ENCODE peak calls at places on chromosomes 11 and 22, in eight cellular contexts. One of them, this sample, is unnamed.

GRCh38 chr11:27423125-27423524 is 49.5 kb downstream of the LGR4 start:
- DNase-seq in iris pigment epithelial cell: peak
- DNase-seq in stimulated activated CD8-positive, alpha-beta memory T cell treated with anti-CD3 and anti-CD28 coated beads, Interleukin-15, amount 100 ng/mL, for 1 hour: no peak
- DNase-seq in astrocyte of the cerebellum: no peak
- DNase-seq in activated CD8-positive, alpha-beta T cell treated with anti-CD3 and anti-CD28 coated beads, Interleukin-2, amount 10 ng/mL, durations not matched to agents 7 days and 5 days: no peak
- DNase-seq in myocyte: peak
- DNase-seq in activated T-cell treated with anti-CD3 and anti-CD28 coated beads, Interleukin-2, amount 50 U/mL, for 48 hours: no peak
- DNase-seq in RPMI7951: peak
- DNase-seq in this sample: no peak

GRCh38 chr11:31806186-31806943 is 4.8 kb downstream of the PAX6 start:
- DNase-seq in iris pigment epithelial cell: no peak
- DNase-seq in RPMI7951: no peak
- DNase-seq in activated T-cell treated with anti-CD3 and anti-CD28 coated beads, Interleukin-2, amount 50 U/mL, for 48 hours: no peak
- DNase-seq in astrocyte of the cerebellum: no peak
- DNase-seq in stimulated activated CD8-positive, alpha-beta memory T cell treated with anti-CD3 and anti-CD28 coated beads, Interleukin-15, amount 100 ng/mL, for 1 hour: no peak
- DNase-seq in activated CD8-positive, alpha-beta T cell treated with anti-CD3 and anti-CD28 coated beads, Interleukin-2, amount 10 ng/mL, durations not matched to agents 7 days and 5 days: no peak
- DNase-seq in myocyte: no peak
- DNase-seq in this sample: no peak

GRCh38 chr11:95788921-95789505 is 569 bp downstream of the FAM76B start:
- DNase-seq in iris pigment epithelial cell: peak
- DNase-seq in RPMI7951: peak
- DNase-seq in activated T-cell treated with anti-CD3 and anti-CD28 coated beads, Interleukin-2, amount 50 U/mL, for 48 hours: no peak
- DNase-seq in myocyte: peak
- DNase-seq in activated CD8-positive, alpha-beta T cell treated with anti-CD3 and anti-CD28 coated beads, Interleukin-2, amount 10 ng/mL, durations not matched to agents 7 days and 5 days: peak
- DNase-seq in astrocyte of the cerebellum: peak
- DNase-seq in stimulated activated CD8-positive, alpha-beta memory T cell treated with anti-CD3 and anti-CD28 coated beads, Interleukin-15, amount 100 ng/mL, for 1 hour: peak
- DNase-seq in this sample: peak

GRCh38 chr22:19612866-19613572 is 88.8 kb upstream of the CLDN5 start:
- DNase-seq in stimulated activated CD8-positive, alpha-beta memory T cell treated with anti-CD3 and anti-CD28 coated beads, Interleukin-15, amount 100 ng/mL, for 1 hour: no peak
- DNase-seq in iris pigment epithelial cell: no peak
- DNase-seq in RPMI7951: no peak
- DNase-seq in astrocyte of the cerebellum: no peak
- DNase-seq in activated CD8-positive, alpha-beta T cell treated with anti-CD3 and anti-CD28 coated beads, Interleukin-2, amount 10 ng/mL, durations not matched to agents 7 days and 5 days: no peak
- DNase-seq in myocyte: no peak
- DNase-seq in activated T-cell treated with anti-CD3 and anti-CD28 coated beads, Interleukin-2, amount 50 U/mL, for 48 hours: no peak
- DNase-seq in this sample: no peak

GRCh38 chr22:23176645-23177027 is 3.7 kb upstream of the BCR start:
- DNase-seq in activated CD8-positive, alpha-beta T cell treated with anti-CD3 and anti-CD28 coated beads, Interleukin-2, amount 10 ng/mL, durations not matched to agents 7 days and 5 days: no peak
- DNase-seq in activated T-cell treated with anti-CD3 and anti-CD28 coated beads, Interleukin-2, amount 50 U/mL, for 48 hours: no peak
- DNase-seq in stimulated activated CD8-positive, alpha-beta memory T cell treated with anti-CD3 and anti-CD28 coated beads, Interleukin-15, amount 100 ng/mL, for 1 hour: no peak
- DNase-seq in astrocyte of the cerebellum: no peak
- DNase-seq in RPMI7951: no peak
- DNase-seq in myocyte: no peak
- DNase-seq in iris pigment epithelial cell: no peak
- DNase-seq in this sample: no peak

GRCh38 chr11:73055002-73055401 is 87.1 kb downstream of the FCHSD2 start:
- DNase-seq in myocyte: no peak
- DNase-seq in stimulated activated CD8-positive, alpha-beta memory T cell treated with anti-CD3 and anti-CD28 coated beads, Interleukin-15, amount 100 ng/mL, for 1 hour: no peak
- DNase-seq in activated CD8-positive, alpha-beta T cell treated with anti-CD3 and anti-CD28 coated beads, Interleukin-2, amount 10 ng/mL, durations not matched to agents 7 days and 5 days: no peak
- DNase-seq in activated T-cell treated with anti-CD3 and anti-CD28 coated beads, Interleukin-2, amount 50 U/mL, for 48 hours: no peak
- DNase-seq in iris pigment epithelial cell: no peak
- DNase-seq in RPMI7951: no peak
- DNase-seq in astrocyte of the cerebellum: no peak
- DNase-seq in this sample: no peak

GRCh38 chr11:130103296-130103814 is 33.7 kb downstream of the APLP2 start:
- DNase-seq in activated T-cell treated with anti-CD3 and anti-CD28 coated beads, Interleukin-2, amount 50 U/mL, for 48 hours: no peak
- DNase-seq in stimulated activated CD8-positive, alpha-beta memory T cell treated with anti-CD3 and anti-CD28 coated beads, Interleukin-15, amount 100 ng/mL, for 1 hour: no peak
- DNase-seq in myocyte: peak
- DNase-seq in iris pigment epithelial cell: peak
- DNase-seq in astrocyte of the cerebellum: peak
- DNase-seq in activated CD8-positive, alpha-beta T cell treated with anti-CD3 and anti-CD28 coated beads, Interleukin-2, amount 10 ng/mL, durations not matched to agents 7 days and 5 days: no peak
- DNase-seq in RPMI7951: peak
- DNase-seq in this sample: no peak

GRCh38 chr11:118922745-118923627 is 2.7 kb downstream of the BCL9L start:
- DNase-seq in activated T-cell treated with anti-CD3 and anti-CD28 coated beads, Interleukin-2, amount 50 U/mL, for 48 hours: no peak
- DNase-seq in myocyte: no peak
- DNase-seq in RPMI7951: no peak
- DNase-seq in stimulated activated CD8-positive, alpha-beta memory T cell treated with anti-CD3 and anti-CD28 coated beads, Interleukin-15, amount 100 ng/mL, for 1 hour: no peak
- DNase-seq in activated CD8-positive, alpha-beta T cell treated with anti-CD3 and anti-CD28 coated beads, Interleukin-2, amount 10 ng/mL, durations not matched to agents 7 days and 5 days: no peak
- DNase-seq in iris pigment epithelial cell: no peak
- DNase-seq in astrocyte of the cerebellum: no peak
- DNase-seq in this sample: no peak

GRCh38 chr22:41619979-41620645 is 731 bp downstream of the DESI1 start:
- DNase-seq in RPMI7951: peak
- DNase-seq in stimulated activated CD8-positive, alpha-beta memory T cell treated with anti-CD3 and anti-CD28 coated beads, Interleukin-15, amount 100 ng/mL, for 1 hour: no peak
- DNase-seq in myocyte: peak
- DNase-seq in activated CD8-positive, alpha-beta T cell treated with anti-CD3 and anti-CD28 coated beads, Interleukin-2, amount 10 ng/mL, durations not matched to agents 7 days and 5 days: peak
- DNase-seq in activated T-cell treated with anti-CD3 and anti-CD28 coated beads, Interleukin-2, amount 50 U/mL, for 48 hours: peak
- DNase-seq in astrocyte of the cerebellum: no peak
- DNase-seq in iris pigment epithelial cell: peak
- DNase-seq in this sample: peak

GRCh38 chr11:8768625-8769333 is 86.2 kb downstream of the RPL27A start:
- DNase-seq in myocyte: peak
- DNase-seq in stimulated activated CD8-positive, alpha-beta memory T cell treated with anti-CD3 and anti-CD28 coated beads, Interleukin-15, amount 100 ng/mL, for 1 hour: no peak
- DNase-seq in astrocyte of the cerebellum: no peak
- DNase-seq in RPMI7951: peak
- DNase-seq in activated CD8-positive, alpha-beta T cell treated with anti-CD3 and anti-CD28 coated beads, Interleukin-2, amount 10 ng/mL, durations not matched to agents 7 days and 5 days: no peak
- DNase-seq in activated T-cell treated with anti-CD3 and anti-CD28 coated beads, Interleukin-2, amount 50 U/mL, for 48 hours: no peak
- DNase-seq in iris pigment epithelial cell: peak
- DNase-seq in this sample: no peak

GRCh38 chr11:15236514-15236913 is 121.8 kb downstream of the INSC start:
- DNase-seq in iris pigment epithelial cell: no peak
- DNase-seq in activated CD8-positive, alpha-beta T cell treated with anti-CD3 and anti-CD28 coated beads, Interleukin-2, amount 10 ng/mL, durations not matched to agents 7 days and 5 days: no peak
- DNase-seq in RPMI7951: no peak
- DNase-seq in stimulated activated CD8-positive, alpha-beta memory T cell treated with anti-CD3 and anti-CD28 coated beads, Interleukin-15, amount 100 ng/mL, for 1 hour: no peak
- DNase-seq in activated T-cell treated with anti-CD3 and anti-CD28 coated beads, Interleukin-2, amount 50 U/mL, for 48 hours: no peak
- DNase-seq in astrocyte of the cerebellum: no peak
- DNase-seq in myocyte: no peak
- DNase-seq in this sample: no peak

GRCh38 chr11:45899448-45900174 is 7.5 kb downstream of the FREY1 start:
- DNase-seq in iris pigment epithelial cell: peak
- DNase-seq in astrocyte of the cerebellum: peak
- DNase-seq in activated T-cell treated with anti-CD3 and anti-CD28 coated beads, Interleukin-2, amount 50 U/mL, for 48 hours: peak
- DNase-seq in activated CD8-positive, alpha-beta T cell treated with anti-CD3 and anti-CD28 coated beads, Interleukin-2, amount 10 ng/mL, durations not matched to agents 7 days and 5 days: peak
- DNase-seq in myocyte: peak
- DNase-seq in RPMI7951: peak
- DNase-seq in stimulated activated CD8-positive, alpha-beta memory T cell treated with anti-CD3 and anti-CD28 coated beads, Interleukin-15, amount 100 ng/mL, for 1 hour: peak
- DNase-seq in this sample: peak

GRCh38 chr11:8286886-8287285 is 23.2 kb upstream of the LMO1 start:
- DNase-seq in RPMI7951: no peak
- DNase-seq in iris pigment epithelial cell: no peak
- DNase-seq in activated T-cell treated with anti-CD3 and anti-CD28 coated beads, Interleukin-2, amount 50 U/mL, for 48 hours: no peak
- DNase-seq in myocyte: no peak
- DNase-seq in astrocyte of the cerebellum: no peak
- DNase-seq in stimulated activated CD8-positive, alpha-beta memory T cell treated with anti-CD3 and anti-CD28 coated beads, Interleukin-15, amount 100 ng/mL, for 1 hour: no peak
- DNase-seq in activated CD8-positive, alpha-beta T cell treated with anti-CD3 and anti-CD28 coated beads, Interleukin-2, amount 10 ng/mL, durations not matched to agents 7 days and 5 days: no peak
- DNase-seq in this sample: no peak

GRCh38 chr11:102599642-102600261 is 25.4 kb downstream of the MMP20 start:
- DNase-seq in astrocyte of the cerebellum: peak
- DNase-seq in iris pigment epithelial cell: peak
- DNase-seq in activated CD8-positive, alpha-beta T cell treated with anti-CD3 and anti-CD28 coated beads, Interleukin-2, amount 10 ng/mL, durations not matched to agents 7 days and 5 days: no peak
- DNase-seq in stimulated activated CD8-positive, alpha-beta memory T cell treated with anti-CD3 and anti-CD28 coated beads, Interleukin-15, amount 100 ng/mL, for 1 hour: no peak
- DNase-seq in myocyte: peak
- DNase-seq in activated T-cell treated with anti-CD3 and anti-CD28 coated beads, Interleukin-2, amount 50 U/mL, for 48 hours: no peak
- DNase-seq in RPMI7951: peak
- DNase-seq in this sample: no peak

GRCh38 chr22:25057013-25057881 is 104.7 kb downstream of the KIAA1671 start:
- DNase-seq in astrocyte of the cerebellum: peak
- DNase-seq in iris pigment epithelial cell: peak
- DNase-seq in RPMI7951: peak
- DNase-seq in activated T-cell treated with anti-CD3 and anti-CD28 coated beads, Interleukin-2, amount 50 U/mL, for 48 hours: peak
- DNase-seq in activated CD8-positive, alpha-beta T cell treated with anti-CD3 and anti-CD28 coated beads, Interleukin-2, amount 10 ng/mL, durations not matched to agents 7 days and 5 days: peak
- DNase-seq in stimulated activated CD8-positive, alpha-beta memory T cell treated with anti-CD3 and anti-CD28 coated beads, Interleukin-15, amount 100 ng/mL, for 1 hour: peak
- DNase-seq in myocyte: peak
- DNase-seq in this sample: peak

GRCh38 chr22:31954535-31955326 is 10.4 kb downstream of the YWHAH start:
- DNase-seq in activated T-cell treated with anti-CD3 and anti-CD28 coated beads, Interleukin-2, amount 50 U/mL, for 48 hours: no peak
- DNase-seq in iris pigment epithelial cell: no peak
- DNase-seq in stimulated activated CD8-positive, alpha-beta memory T cell treated with anti-CD3 and anti-CD28 coated beads, Interleukin-15, amount 100 ng/mL, for 1 hour: no peak
- DNase-seq in activated CD8-positive, alpha-beta T cell treated with anti-CD3 and anti-CD28 coated beads, Interleukin-2, amount 10 ng/mL, durations not matched to agents 7 days and 5 days: no peak
- DNase-seq in myocyte: no peak
- DNase-seq in RPMI7951: peak
- DNase-seq in astrocyte of the cerebellum: no peak
- DNase-seq in this sample: no peak

GRCh38 chr11:61769169-61769920 is 16.9 kb downstream of the MYRF start:
- DNase-seq in astrocyte of the cerebellum: no peak
- DNase-seq in stimulated activated CD8-positive, alpha-beta memory T cell treated with anti-CD3 and anti-CD28 coated beads, Interleukin-15, amount 100 ng/mL, for 1 hour: no peak
- DNase-seq in activated CD8-positive, alpha-beta T cell treated with anti-CD3 and anti-CD28 coated beads, Interleukin-2, amount 10 ng/mL, durations not matched to agents 7 days and 5 days: no peak
- DNase-seq in myocyte: no peak
- DNase-seq in RPMI7951: no peak
- DNase-seq in activated T-cell treated with anti-CD3 and anti-CD28 coated beads, Interleukin-2, amount 50 U/mL, for 48 hours: no peak
- DNase-seq in iris pigment epithelial cell: peak
- DNase-seq in this sample: no peak

GRCh38 chr11:120017582-120017981 is 120.3 kb downstream of the TRIM29 start:
- DNase-seq in iris pigment epithelial cell: no peak
- DNase-seq in activated T-cell treated with anti-CD3 and anti-CD28 coated beads, Interleukin-2, amount 50 U/mL, for 48 hours: no peak
- DNase-seq in myocyte: no peak
- DNase-seq in RPMI7951: no peak
- DNase-seq in stimulated activated CD8-positive, alpha-beta memory T cell treated with anti-CD3 and anti-CD28 coated beads, Interleukin-15, amount 100 ng/mL, for 1 hour: no peak
- DNase-seq in activated CD8-positive, alpha-beta T cell treated with anti-CD3 and anti-CD28 coated beads, Interleukin-2, amount 10 ng/mL, durations not matched to agents 7 days and 5 days: no peak
- DNase-seq in astrocyte of the cerebellum: no peak
- DNase-seq in this sample: no peak

GRCh38 chr11:128621491-128622136 is 34.3 kb upstream of the ETS1 start:
- DNase-seq in astrocyte of the cerebellum: no peak
- DNase-seq in iris pigment epithelial cell: peak
- DNase-seq in myocyte: peak
- DNase-seq in activated CD8-positive, alpha-beta T cell treated with anti-CD3 and anti-CD28 coated beads, Interleukin-2, amount 10 ng/mL, durations not matched to agents 7 days and 5 days: no peak
- DNase-seq in RPMI7951: peak
- DNase-seq in activated T-cell treated with anti-CD3 and anti-CD28 coated beads, Interleukin-2, amount 50 U/mL, for 48 hours: no peak
- DNase-seq in stimulated activated CD8-positive, alpha-beta memory T cell treated with anti-CD3 and anti-CD28 coated beads, Interleukin-15, amount 100 ng/mL, for 1 hour: no peak
- DNase-seq in this sample: no peak

GRCh38 chr11:11691296-11692141 is 69.7 kb upstream of the GALNT18 start:
- DNase-seq in myocyte: no peak
- DNase-seq in activated CD8-positive, alpha-beta T cell treated with anti-CD3 and anti-CD28 coated beads, Interleukin-2, amount 10 ng/mL, durations not matched to agents 7 days and 5 days: no peak
- DNase-seq in activated T-cell treated with anti-CD3 and anti-CD28 coated beads, Interleukin-2, amount 50 U/mL, for 48 hours: no peak
- DNase-seq in astrocyte of the cerebellum: no peak
- DNase-seq in RPMI7951: no peak
- DNase-seq in iris pigment epithelial cell: no peak
- DNase-seq in stimulated activated CD8-positive, alpha-beta memory T cell treated with anti-CD3 and anti-CD28 coated beads, Interleukin-15, amount 100 ng/mL, for 1 hour: no peak
- DNase-seq in this sample: no peak

GRCh38 chr11:42770444-42771065 is 541.2 kb upstream of the API5 start:
- DNase-seq in RPMI7951: no peak
- DNase-seq in activated CD8-positive, alpha-beta T cell treated with anti-CD3 and anti-CD28 coated beads, Interleukin-2, amount 10 ng/mL, durations not matched to agents 7 days and 5 days: no peak
- DNase-seq in activated T-cell treated with anti-CD3 and anti-CD28 coated beads, Interleukin-2, amount 50 U/mL, for 48 hours: no peak
- DNase-seq in myocyte: no peak
- DNase-seq in astrocyte of the cerebellum: no peak
- DNase-seq in iris pigment epithelial cell: peak
- DNase-seq in stimulated activated CD8-positive, alpha-beta memory T cell treated with anti-CD3 and anti-CD28 coated beads, Interleukin-15, amount 100 ng/mL, for 1 hour: no peak
- DNase-seq in this sample: no peak

GRCh38 chr22:50581031-50581949 is 1.4 kb downstream of the CHKB start:
- DNase-seq in astrocyte of the cerebellum: no peak
- DNase-seq in activated T-cell treated with anti-CD3 and anti-CD28 coated beads, Interleukin-2, amount 50 U/mL, for 48 hours: no peak
- DNase-seq in activated CD8-positive, alpha-beta T cell treated with anti-CD3 and anti-CD28 coated beads, Interleukin-2, amount 10 ng/mL, durations not matched to agents 7 days and 5 days: no peak
- DNase-seq in iris pigment epithelial cell: no peak
- DNase-seq in myocyte: no peak
- DNase-seq in stimulated activated CD8-positive, alpha-beta memory T cell treated with anti-CD3 and anti-CD28 coated beads, Interleukin-15, amount 100 ng/mL, for 1 hour: no peak
- DNase-seq in RPMI7951: no peak
- DNase-seq in this sample: no peak

GRCh38 chr11:3231851-3232744 is at the start of gene MRGPRE:
- DNase-seq in astrocyte of the cerebellum: no peak
- DNase-seq in stimulated activated CD8-positive, alpha-beta memory T cell treated with anti-CD3 and anti-CD28 coated beads, Interleukin-15, amount 100 ng/mL, for 1 hour: no peak
- DNase-seq in myocyte: peak
- DNase-seq in iris pigment epithelial cell: no peak
- DNase-seq in activated T-cell treated with anti-CD3 and anti-CD28 coated beads, Interleukin-2, amount 50 U/mL, for 48 hours: no peak
- DNase-seq in activated CD8-positive, alpha-beta T cell treated with anti-CD3 and anti-CD28 coated beads, Interleukin-2, amount 10 ng/mL, durations not matched to agents 7 days and 5 days: no peak
- DNase-seq in RPMI7951: no peak
- DNase-seq in this sample: no peak

GRCh38 chr11:117538256-117538655 is 210.6 kb downstream of the CEP164 start:
- DNase-seq in RPMI7951: no peak
- DNase-seq in activated CD8-positive, alpha-beta T cell treated with anti-CD3 and anti-CD28 coated beads, Interleukin-2, amount 10 ng/mL, durations not matched to agents 7 days and 5 days: no peak
- DNase-seq in myocyte: no peak
- DNase-seq in stimulated activated CD8-positive, alpha-beta memory T cell treated with anti-CD3 and anti-CD28 coated beads, Interleukin-15, amount 100 ng/mL, for 1 hour: no peak
- DNase-seq in astrocyte of the cerebellum: no peak
- DNase-seq in iris pigment epithelial cell: no peak
- DNase-seq in activated T-cell treated with anti-CD3 and anti-CD28 coated beads, Interleukin-2, amount 50 U/mL, for 48 hours: no peak
- DNase-seq in this sample: no peak

GRCh38 chr11:937853-938261 is 12.2 kb downstream of the AP2A2 start:
- DNase-seq in activated CD8-positive, alpha-beta T cell treated with anti-CD3 and anti-CD28 coated beads, Interleukin-2, amount 10 ng/mL, durations not matched to agents 7 days and 5 days: no peak
- DNase-seq in myocyte: no peak
- DNase-seq in activated T-cell treated with anti-CD3 and anti-CD28 coated beads, Interleukin-2, amount 50 U/mL, for 48 hours: no peak
- DNase-seq in iris pigment epithelial cell: no peak
- DNase-seq in astrocyte of the cerebellum: no peak
- DNase-seq in RPMI7951: no peak
- DNase-seq in stimulated activated CD8-positive, alpha-beta memory T cell treated with anti-CD3 and anti-CD28 coated beads, Interleukin-15, amount 100 ng/mL, for 1 hour: no peak
- DNase-seq in this sample: no peak

GRCh38 chr11:11502303-11502828 is 119.4 kb downstream of the GALNT18 start:
- DNase-seq in myocyte: no peak
- DNase-seq in activated T-cell treated with anti-CD3 and anti-CD28 coated beads, Interleukin-2, amount 50 U/mL, for 48 hours: no peak
- DNase-seq in astrocyte of the cerebellum: no peak
- DNase-seq in stimulated activated CD8-positive, alpha-beta memory T cell treated with anti-CD3 and anti-CD28 coated beads, Interleukin-15, amount 100 ng/mL, for 1 hour: no peak
- DNase-seq in activated CD8-positive, alpha-beta T cell treated with anti-CD3 and anti-CD28 coated beads, Interleukin-2, amount 10 ng/mL, durations not matched to agents 7 days and 5 days: no peak
- DNase-seq in RPMI7951: no peak
- DNase-seq in iris pigment epithelial cell: no peak
- DNase-seq in this sample: no peak

GRCh38 chr11:96054870-96055705 is 131.2 kb upstream of the MTMR2 start:
- DNase-seq in astrocyte of the cerebellum: no peak
- DNase-seq in activated CD8-positive, alpha-beta T cell treated with anti-CD3 and anti-CD28 coated beads, Interleukin-2, amount 10 ng/mL, durations not matched to agents 7 days and 5 days: no peak
- DNase-seq in RPMI7951: peak
- DNase-seq in iris pigment epithelial cell: peak
- DNase-seq in myocyte: peak
- DNase-seq in stimulated activated CD8-positive, alpha-beta memory T cell treated with anti-CD3 and anti-CD28 coated beads, Interleukin-15, amount 100 ng/mL, for 1 hour: no peak
- DNase-seq in activated T-cell treated with anti-CD3 and anti-CD28 coated beads, Interleukin-2, amount 50 U/mL, for 48 hours: no peak
- DNase-seq in this sample: no peak

GRCh38 chr11:84899740-84900139 is 727.4 kb downstream of the DLG2 start:
- DNase-seq in RPMI7951: peak
- DNase-seq in astrocyte of the cerebellum: no peak
- DNase-seq in activated T-cell treated with anti-CD3 and anti-CD28 coated beads, Interleukin-2, amount 50 U/mL, for 48 hours: no peak
- DNase-seq in stimulated activated CD8-positive, alpha-beta memory T cell treated with anti-CD3 and anti-CD28 coated beads, Interleukin-15, amount 100 ng/mL, for 1 hour: no peak
- DNase-seq in myocyte: no peak
- DNase-seq in iris pigment epithelial cell: peak
- DNase-seq in activated CD8-positive, alpha-beta T cell treated with anti-CD3 and anti-CD28 coated beads, Interleukin-2, amount 10 ng/mL, durations not matched to agents 7 days and 5 days: no peak
- DNase-seq in this sample: no peak

GRCh38 chr22:48577014-48577690 is 1250.5 kb downstream of the BRD1 start:
- DNase-seq in astrocyte of the cerebellum: no peak
- DNase-seq in stimulated activated CD8-positive, alpha-beta memory T cell treated with anti-CD3 and anti-CD28 coated beads, Interleukin-15, amount 100 ng/mL, for 1 hour: no peak
- DNase-seq in myocyte: no peak
- DNase-seq in RPMI7951: no peak
- DNase-seq in activated CD8-positive, alpha-beta T cell treated with anti-CD3 and anti-CD28 coated beads, Interleukin-2, amount 10 ng/mL, durations not matched to agents 7 days and 5 days: no peak
- DNase-seq in activated T-cell treated with anti-CD3 and anti-CD28 coated beads, Interleukin-2, amount 50 U/mL, for 48 hours: no peak
- DNase-seq in iris pigment epithelial cell: no peak
- DNase-seq in this sample: no peak

GRCh38 chr11:34203377-34203801 is 98.0 kb downstream of the NAT10 start:
- DNase-seq in myocyte: no peak
- DNase-seq in activated CD8-positive, alpha-beta T cell treated with anti-CD3 and anti-CD28 coated beads, Interleukin-2, amount 10 ng/mL, durations not matched to agents 7 days and 5 days: peak
- DNase-seq in stimulated activated CD8-positive, alpha-beta memory T cell treated with anti-CD3 and anti-CD28 coated beads, Interleukin-15, amount 100 ng/mL, for 1 hour: no peak
- DNase-seq in activated T-cell treated with anti-CD3 and anti-CD28 coated beads, Interleukin-2, amount 50 U/mL, for 48 hours: no peak
- DNase-seq in astrocyte of the cerebellum: no peak
- DNase-seq in iris pigment epithelial cell: no peak
- DNase-seq in RPMI7951: no peak
- DNase-seq in this sample: no peak

GRCh38 chr22:37161442-37161841 is 11.7 kb upstream of the IL2RB start:
- DNase-seq in RPMI7951: no peak
- DNase-seq in myocyte: no peak
- DNase-seq in stimulated activated CD8-positive, alpha-beta memory T cell treated with anti-CD3 and anti-CD28 coated beads, Interleukin-15, amount 100 ng/mL, for 1 hour: no peak
- DNase-seq in iris pigment epithelial cell: no peak
- DNase-seq in activated CD8-positive, alpha-beta T cell treated with anti-CD3 and anti-CD28 coated beads, Interleukin-2, amount 10 ng/mL, durations not matched to agents 7 days and 5 days: peak
- DNase-seq in astrocyte of the cerebellum: no peak
- DNase-seq in activated T-cell treated with anti-CD3 and anti-CD28 coated beads, Interleukin-2, amount 50 U/mL, for 48 hours: peak
- DNase-seq in this sample: no peak

GRCh38 chr11:47991266-47991830 is 11.0 kb downstream of the PTPRJ start:
- DNase-seq in RPMI7951: no peak
- DNase-seq in activated CD8-positive, alpha-beta T cell treated with anti-CD3 and anti-CD28 coated beads, Interleukin-2, amount 10 ng/mL, durations not matched to agents 7 days and 5 days: no peak
- DNase-seq in iris pigment epithelial cell: no peak
- DNase-seq in activated T-cell treated with anti-CD3 and anti-CD28 coated beads, Interleukin-2, amount 50 U/mL, for 48 hours: no peak
- DNase-seq in stimulated activated CD8-positive, alpha-beta memory T cell treated with anti-CD3 and anti-CD28 coated beads, Interleukin-15, amount 100 ng/mL, for 1 hour: no peak
- DNase-seq in astrocyte of the cerebellum: no peak
- DNase-seq in myocyte: no peak
- DNase-seq in this sample: no peak

GRCh38 chr11:112610996-112611795 is 350.0 kb upstream of the NCAM1 start:
- DNase-seq in iris pigment epithelial cell: peak
- DNase-seq in stimulated activated CD8-positive, alpha-beta memory T cell treated with anti-CD3 and anti-CD28 coated beads, Interleukin-15, amount 100 ng/mL, for 1 hour: no peak
- DNase-seq in activated T-cell treated with anti-CD3 and anti-CD28 coated beads, Interleukin-2, amount 50 U/mL, for 48 hours: no peak
- DNase-seq in myocyte: no peak
- DNase-seq in activated CD8-positive, alpha-beta T cell treated with anti-CD3 and anti-CD28 coated beads, Interleukin-2, amount 10 ng/mL, durations not matched to agents 7 days and 5 days: no peak
- DNase-seq in RPMI7951: no peak
- DNase-seq in astrocyte of the cerebellum: no peak
- DNase-seq in this sample: no peak